ENCODE peak calls at places on chromosomes 4 and X, in eight cellular contexts. N is activated T-cell treated with anti-CD3 and anti-CD28 coated beads, Interleukin-2, amount 50 U/mL, for 72 hours; E is CD8-positive, alpha-beta memory T cell; I is nephron progenitor cell; G is NCI-H146; W is NCI-H1105; X is activated CD4-positive, alpha-beta T cell treated with anti-CD3 and anti-CD28 coated beads, Interleukin-2, amount 50 U/mL, for 1 hour; L is activated effector memory CD4-positive, alpha-beta T cell treated with Interleukin-2 at 50 U/mL for 16 hours. Q is an unnamed sample.

GRCh38 chrX:122113896-122114295 is 1066.5 kb downstream of the GLUD2 start:
- DNase-seq in N (no peak), E (no peak), I (no peak), G (no peak), W (no peak), X (no peak), L (no peak), Q (no peak)

GRCh38 chr4:156547439-156547838 is 424.2 kb downstream of the PDGFC start:
- DNase-seq in N (no peak), E (no peak), I (no peak), G (no peak), W (no peak), X (no peak), L (no peak), Q (no peak)

GRCh38 chr4:78704981-78705757 is 71.0 kb upstream of the BMP2K start:
- DNase-seq in N (no peak), E (no peak), I (no peak), G (no peak), W (no peak), X (no peak), L (no peak), Q (no peak)

GRCh38 chr4:150325872-150326271 is 247.6 kb downstream of the DCLK2 start:
- DNase-seq in N (no peak), E (no peak), I (no peak), G (no peak), W (no peak), X (no peak), L (no peak), Q (no peak)

GRCh38 chr4:87270144-87270543 is 49.7 kb upstream of the KLHL8 start:
- DNase-seq in N (no peak), E (no peak), I (no peak), G (peak; percentile 40), W (peak; percentile 21), X (no peak), L (no peak), Q (no peak)

GRCh38 chrX:10966057-10966456 is 145.1 kb upstream of the HCCS start:
- DNase-seq in N (no peak), E (no peak), I (no peak), G (no peak), W (no peak), X (no peak), L (no peak), Q (no peak)

GRCh38 chr4:153634737-153635353 is 49.2 kb upstream of the TLR2 start:
- DNase-seq in N (no peak), E (no peak), I (no peak), G (peak; percentile 4), W (peak; percentile 7), X (no peak), L (no peak), Q (no peak)

GRCh38 chr4:88582493-88582892 is 9.8 kb upstream of the HERC3 start:
- DNase-seq in N (no peak), E (no peak), I (no peak), G (no peak), W (no peak), X (no peak), L (no peak), Q (no peak)

GRCh38 chr4:5654791-5655190 is 53.6 kb downstream of the EVC2 start:
- DNase-seq in N (no peak), E (no peak), I (no peak), G (no peak), W (no peak), X (no peak), L (no peak), Q (no peak)

GRCh38 chr4:56871357-56871993 is 36.2 kb upstream of the REST start:
- DNase-seq in N (no peak), E (no peak), I (no peak), G (no peak), W (peak; percentile 20), X (no peak), L (no peak), Q (no peak)

GRCh38 chrX:16822723-16823122 is 36.5 kb downstream of the TXLNG start:
- DNase-seq in N (peak; percentile 59), E (no peak), I (no peak), G (no peak), W (no peak), X (no peak), L (no peak), Q (no peak)

GRCh38 chrX:11535156-11535919 is 130.4 kb downstream of the ARHGAP6 start:
- DNase-seq in N (no peak), E (no peak), I (no peak), G (no peak), W (no peak), X (no peak), L (no peak), Q (no peak)